ENCODE peak calls at places on chromosomes 3 and 15, in six cellular contexts. P is WERI-Rb-1, D is epithelial cell of esophagus, M is fibroblast of the aortic adventitia, L is upper lobe of right lung, U is NT2/D1. K is an unnamed sample.

GRCh38 chr3:125141596-125142417 is 70.7 kb downstream of the SLC12A8 start:
- DNase-seq in P (no peak), D (peak), M (no peak), L (peak), U (no peak), K (peak)

GRCh38 chr3:134792700-134793099 is 2.4 kb upstream of the EPHB1 start:
- DNase-seq in P (no peak), D (no peak), M (no peak), L (no peak), U (no peak), K (no peak)

GRCh38 chr3:36459177-36459576 is 78.9 kb downstream of the STAC start:
- DNase-seq in P (no peak), D (no peak), M (no peak), L (no peak), U (no peak), K (no peak)

GRCh38 chr3:46082849-46083248 is 55.6 kb upstream of the XCR1 start:
- DNase-seq in P (no peak), D (peak), M (no peak), L (no peak), U (no peak), K (no peak)

GRCh38 chr3:171772427-171773056 is 37.7 kb downstream of the PLD1 start:
- DNase-seq in P (peak), D (peak), M (peak), L (no peak), U (peak), K (peak)

GRCh38 chr3:138081371-138082084 is 33.9 kb downstream of the DZIP1L start:
- DNase-seq in P (no peak), D (peak), M (peak), L (no peak), U (no peak), K (peak)

GRCh38 chr3:24494616-24495333 is at the start of gene THRB:
- DNase-seq in P (peak), D (peak), M (peak), L (peak), U (no peak), K (peak)

GRCh38 chr3:50503504-50503903 is at the start of gene CACNA2D2:
- DNase-seq in P (peak), D (peak), M (no peak), L (peak), U (no peak), K (no peak)

GRCh38 chr3:37740471-37740870 is 121.2 kb upstream of the CTDSPL start:
- DNase-seq in P (no peak), D (no peak), M (no peak), L (no peak), U (no peak), K (no peak)

GRCh38 chr3:45583021-45583851 is 11.3 kb upstream of the LIMD1 start:
- DNase-seq in P (peak), D (no peak), M (peak), L (no peak), U (no peak), K (peak)

GRCh38 chr3:178966299-178967183 is 105.1 kb downstream of the ZMAT3 start:
- DNase-seq in P (no peak), D (peak), M (peak), L (no peak), U (no peak), K (peak)

GRCh38 chr15:77644543-77645247 is 12.0 kb upstream of the LINGO1 start:
- DNase-seq in P (no peak), D (no peak), M (no peak), L (no peak), U (no peak), K (no peak)

GRCh38 chr3:16461463-16462245 is 51.8 kb downstream of the RFTN1 start:
- DNase-seq in P (no peak), D (no peak), M (no peak), L (no peak), U (no peak), K (no peak)

GRCh38 chr3:128269796-128270195 is 116.5 kb downstream of the EEFSEC start:
- DNase-seq in P (no peak), D (no peak), M (no peak), L (no peak), U (no peak), K (no peak)

GRCh38 chr15:68543546-68544008 is 35.2 kb upstream of the CORO2B start:
- DNase-seq in P (no peak), D (no peak), M (no peak), L (no peak), U (no peak), K (no peak)

GRCh38 chr3:150218236-150218635 is 189.9 kb upstream of the TSC22D2 start:
- DNase-seq in P (no peak), D (no peak), M (no peak), L (no peak), U (no peak), K (no peak)

GRCh38 chr15:94042163-94042954 is 189.0 kb upstream of the MCTP2 start:
- DNase-seq in P (no peak), D (no peak), M (peak), L (no peak), U (no peak), K (peak)

GRCh38 chr15:58264068-58264971 is 126.1 kb downstream of the AQP9 start:
- DNase-seq in P (no peak), D (no peak), M (no peak), L (no peak), U (no peak), K (no peak)

GRCh38 chr15:66891776-66892175 is 173.6 kb upstream of the SMAD3 start:
- DNase-seq in P (no peak), D (no peak), M (peak), L (no peak), U (no peak), K (no peak)

GRCh38 chr3:95280711-95281352 is 1218.0 kb downstream of the NSUN3 start:
- DNase-seq in P (no peak), D (peak), M (no peak), L (no peak), U (no peak), K (peak)

GRCh38 chr15:71002321-71002720 is 109.7 kb downstream of the LRRC49 start:
- DNase-seq in P (no peak), D (no peak), M (peak), L (no peak), U (no peak), K (no peak)

GRCh38 chr3:11558002-11558401 is 85.7 kb downstream of the VGLL4 start:
- DNase-seq in P (no peak), D (peak), M (peak), L (no peak), U (no peak), K (peak)

GRCh38 chr3:155362808-155363689 is 69.6 kb upstream of the STRIT1 start:
- DNase-seq in P (no peak), D (no peak), M (no peak), L (no peak), U (peak), K (no peak)

GRCh38 chr3:77412591-77412990 is 372.7 kb downstream of the ROBO2 start:
- DNase-seq in P (no peak), D (peak), M (no peak), L (no peak), U (no peak), K (no peak)

GRCh38 chr15:52658955-52659354 is 20.2 kb downstream of the ATOSA start:
- DNase-seq in P (no peak), D (peak), M (no peak), L (no peak), U (no peak), K (no peak)

GRCh38 chr15:41347236-41347635 is 14.6 kb downstream of the NUSAP1 start:
- DNase-seq in P (no peak), D (no peak), M (no peak), L (no peak), U (no peak), K (no peak)

GRCh38 chr3:191688756-191689433 is 227.9 kb downstream of the PYDC2 start:
- DNase-seq in P (no peak), D (no peak), M (no peak), L (no peak), U (peak), K (no peak)

GRCh38 chr3:49799761-49800160 is at the start of gene CDHR4:
- DNase-seq in P (no peak), D (peak), M (peak), L (no peak), U (no peak), K (peak)

GRCh38 chr3:14358426-14359211 is 43.8 kb upstream of the SLC6A6 start:
- DNase-seq in P (no peak), D (peak), M (peak), L (no peak), U (no peak), K (peak)

GRCh38 chr15:56410712-56411111 is 45.5 kb downstream of the TEX9 start:
- DNase-seq in P (no peak), D (no peak), M (no peak), L (no peak), U (no peak), K (no peak)

GRCh38 chr3:52570076-52570475 is 33.7 kb downstream of the UQCC5 start:
- DNase-seq in P (no peak), D (no peak), M (no peak), L (no peak), U (no peak), K (peak)

GRCh38 chr3:102206506-102207145 is 228.2 kb upstream of the ZPLD1 start:
- DNase-seq in P (no peak), D (peak), M (peak), L (peak), U (peak), K (peak)

GRCh38 chr15:78105541-78106241 is 13.3 kb downstream of the SH2D7 start:
- DNase-seq in P (no peak), D (no peak), M (no peak), L (peak), U (no peak), K (peak)

GRCh38 chr3:112360574-112360973 is 27.6 kb downstream of the CD200 start:
- DNase-seq in P (no peak), D (no peak), M (peak), L (no peak), U (no peak), K (no peak)

GRCh38 chr3:88149146-88149515 is 628 bp upstream of the C3orf38 start:
- DNase-seq in P (peak), D (peak), M (peak), L (no peak), U (no peak), K (no peak)

GRCh38 chr15:41203395-41203794 is 27.2 kb downstream of the EXD1 start:
- DNase-seq in P (no peak), D (no peak), M (no peak), L (no peak), U (no peak), K (no peak)

GRCh38 chr3:71101581-71101980 is 481.9 kb downstream of the FOXP1 start:
- DNase-seq in P (no peak), D (no peak), M (peak), L (no peak), U (no peak), K (no peak)

GRCh38 chr15:67834593-67835348 is 5.1 kb downstream of the RNU6-1 start:
- DNase-seq in P (no peak), D (no peak), M (no peak), L (no peak), U (no peak), K (no peak)

GRCh38 chr3:15520185-15520584 is 1.3 kb downstream of the COLQ start:
- DNase-seq in P (no peak), D (peak), M (no peak), L (no peak), U (no peak), K (no peak)

GRCh38 chr3:88132894-88133293 is 16.9 kb upstream of the C3orf38 start:
- DNase-seq in P (no peak), D (no peak), M (no peak), L (no peak), U (no peak), K (no peak)

GRCh38 chr3:194203482-194204035 is 67.6 kb downstream of the HES1 start:
- DNase-seq in P (no peak), D (peak), M (no peak), L (no peak), U (no peak), K (no peak)
- H3K4me3 ChIP-seq in P (no peak), D (peak), M (no peak), L (peak), U (peak), K (no peak)

GRCh38 chr3:99776516-99777209 is 41.0 kb upstream of the CMSS1 start:
- DNase-seq in P (no peak), D (peak), M (peak), L (no peak), U (no peak), K (peak)
- H3K4me3 ChIP-seq in P (no peak), D (no peak), M (no peak), L (no peak), U (no peak), K (no peak)

DNA sequence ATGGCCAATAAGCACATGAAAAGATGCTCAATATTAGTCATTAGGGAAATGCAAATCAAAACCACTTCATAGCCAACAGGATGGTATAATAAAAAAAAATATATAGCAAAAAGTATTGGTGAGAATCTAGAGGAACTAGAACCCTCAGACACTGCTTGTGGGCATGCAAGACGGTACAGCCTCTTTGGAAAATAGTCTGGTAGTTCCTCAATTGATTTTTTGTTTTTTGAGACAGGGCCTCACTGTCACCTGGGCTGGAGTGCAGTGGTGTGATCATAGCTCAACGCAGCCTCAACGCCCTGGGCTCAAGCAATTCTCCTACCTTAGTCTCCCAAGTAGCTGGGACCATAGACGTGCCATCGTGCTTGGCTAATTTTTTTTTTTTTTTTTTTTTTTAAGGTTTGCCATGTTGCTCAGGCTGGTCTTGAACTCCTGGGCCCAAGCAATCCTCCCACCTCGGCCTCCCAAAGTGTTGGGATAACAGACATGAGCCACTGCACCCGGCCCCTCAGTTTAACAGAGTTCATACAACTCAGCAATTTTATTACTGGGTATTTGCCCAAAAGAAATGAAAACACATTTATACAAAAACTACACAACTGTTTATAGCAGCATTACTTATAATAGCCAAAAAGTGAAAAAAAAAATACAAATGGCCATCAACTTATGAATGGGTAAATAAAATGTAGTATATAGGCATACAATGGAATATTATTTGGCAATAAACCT is 5.1 kb downstream of the PRC1 start:
- DNase-seq in P (no peak), D (no peak), M (no peak), L (no peak), U (no peak), K (no peak)
- H3K4me3 ChIP-seq in P (no peak), D (no peak), M (no peak), L (no peak), U (no peak), K (no peak)

GRCh38 chr3:141277451-141277850 is 45.8 kb downstream of the PXYLP1 start:
- DNase-seq in P (no peak), D (no peak), M (no peak), L (no peak), U (no peak), K (no peak)

GRCh38 chr3:141279074-141279945 is 47.7 kb downstream of the PXYLP1 start:
- DNase-seq in P (no peak), D (peak), M (peak), L (no peak), U (no peak), K (peak)

GRCh38 chr3:141278196-141279073 is 46.8 kb downstream of the PXYLP1 start:
- DNase-seq in P (no peak), D (peak), M (no peak), L (no peak), U (no peak), K (peak)

GRCh38 chr3:141280690-141281089 is 49.1 kb downstream of the PXYLP1 start:
- DNase-seq in P (no peak), D (peak), M (no peak), L (peak), U (no peak), K (no peak)

DNA sequence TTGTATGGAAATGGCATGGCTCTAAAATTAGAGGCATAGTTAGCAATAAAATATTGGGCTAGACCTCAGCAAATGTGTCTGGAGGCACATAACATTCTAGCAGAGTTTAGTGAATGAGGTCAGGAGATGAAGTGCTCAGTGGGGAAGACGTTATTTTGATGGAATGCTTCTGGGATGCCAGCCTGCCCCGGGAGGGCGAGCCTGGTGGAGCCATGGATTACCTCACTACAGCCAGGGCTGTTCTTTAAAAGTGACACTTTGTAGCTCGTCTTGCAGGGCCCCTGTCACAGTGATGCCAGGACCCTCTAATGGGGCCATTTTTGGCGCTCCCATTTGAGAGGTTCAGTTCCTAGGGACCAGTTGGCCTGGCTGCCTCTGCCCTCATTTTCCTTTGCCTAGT is 48.5 kb downstream of the PXYLP1 start:
- DNase-seq in P (no peak), D (no peak), M (peak), L (peak), U (no peak), K (peak)
- H3K4me3 ChIP-seq in P (no peak), D (no peak), M (no peak), L (no peak), U (no peak), K (no peak)

GRCh38 chr3:187748050-187748481 is 2.8 kb upstream of the BCL6 start:
- DNase-seq in P (peak), D (peak), M (peak), L (peak), U (peak), K (peak)
- H3K4me3 ChIP-seq in P (no peak), D (no peak), M (no peak), L (no peak), U (no peak), K (no peak)

GRCh38 chr3:66494964-66495581 is 5.7 kb downstream of the LRIG1 start:
- DNase-seq in P (no peak), D (no peak), M (peak), L (no peak), U (no peak), K (no peak)
- H3K4me3 ChIP-seq in P (no peak), D (no peak), M (no peak), L (no peak), U (no peak), K (no peak)

GRCh38 chr3:11734-12133 is 184.8 kb upstream of the CHL1 start:
- DNase-seq in P (no peak), D (no peak), M (no peak), L (no peak), U (no peak), K (peak)
- H3K4me3 ChIP-seq in P (no peak), D (no peak), M (no peak), L (no peak), U (no peak), K (peak)

K was measured in fibroblast of villous mesenchyme.